ENCODE peak calls at places on chromosomes 16 and 17, in seven cellular contexts. S is NCI-H187; U is Daoy; I is mucosa of descending colon; J is stimulated activated naive CD4-positive, alpha-beta T cell; C is activated T-cell treated with anti-CD3 and anti-CD28 coated beads, Interleukin-2, amount 50 U/mL, for 72 hours; H is stimulated activated naive CD8-positive, alpha-beta T cell treated with anti-CD3 and anti-CD28 coated beads, Interleukin-15, Interleukin-2, amounts not matched to agents 100 U/mL and 50 U/mL, for 24 hours. B is an unnamed sample.

GRCh38 chr16:55040366-55041086 is 109.9 kb downstream of the IRX5 start:
- DNase-seq in S (no peak), U (no peak), I (no peak), J (no peak), C (no peak), H (no peak), B (peak; percentile 68)

GRCh38 chr16:57409870-57410585 is 5.5 kb downstream of the CCL17 start:
- DNase-seq in S (no peak), U (peak; percentile 29), I (no peak), J (no peak), C (no peak), H (no peak), B (no peak)

GRCh38 chr16:78770353-78771091 is 671.1 kb downstream of the WWOX start:
- DNase-seq in S (no peak), U (peak; percentile 75), I (peak; percentile 82), J (peak; percentile 34), C (peak; percentile 75), H (peak; percentile 86), B (peak; percentile 95)

GRCh38 chr16:84487358-84487757 is 17.1 kb downstream of the MEAK7 start:
- DNase-seq in S (no peak), U (no peak), I (no peak), J (no peak), C (no peak), H (no peak), B (no peak)

GRCh38 chr17:28295677-28296578 is 23.1 kb upstream of the TMEM97 start:
- DNase-seq in S (no peak), U (no peak), I (no peak), J (no peak), C (no peak), H (no peak), B (no peak)

GRCh38 chr17:57294629-57295501 is 38.5 kb downstream of the MSI2 start:
- DNase-seq in S (peak; percentile 62), U (peak; percentile 53), I (no peak), J (no peak), C (peak; percentile 51), H (peak; percentile 39), B (no peak)

GRCh38 chr16:66913081-66913480 is 5.6 kb downstream of the CDH16 start:
- DNase-seq in S (no peak), U (no peak), I (no peak), J (no peak), C (no peak), H (no peak), B (no peak)

GRCh38 chr17:58605986-58606385 is 85.9 kb downstream of the TEX14 start:
- DNase-seq in S (no peak), U (no peak), I (no peak), J (no peak), C (no peak), H (no peak), B (no peak)

GRCh38 chr16:56041556-56042140 is 149.6 kb upstream of the GNAO1 start:
- DNase-seq in S (no peak), U (peak; percentile 19), I (no peak), J (no peak), C (peak; percentile 28), H (peak; percentile 25), B (no peak)

GRCh38 chr17:83136931-83137330 is 57.5 kb downstream of the METRNL start:
- DNase-seq in S (no peak), U (no peak), I (no peak), J (no peak), C (no peak), H (no peak), B (peak; percentile 40)

GRCh38 chr16:82152192-82152591 is 17.8 kb downstream of the MPHOSPH6 start:
- DNase-seq in S (no peak), U (no peak), I (no peak), J (no peak), C (no peak), H (no peak), B (no peak)

GRCh38 chr17:10117085-10117484 is 81.3 kb downstream of the GAS7 start:
- DNase-seq in S (no peak), U (no peak), I (no peak), J (no peak), C (no peak), H (no peak), B (no peak)

GRCh38 chr17:82055965-82056728 is 4.4 kb downstream of the GPS1 start:
- DNase-seq in S (no peak), U (peak; percentile 5), I (peak; percentile 49), J (no peak), C (no peak), H (no peak), B (peak; percentile 74)